ENCODE peak calls at places on chromosomes 3 and 15, in four cellular contexts. X is amygdala, F is mesothelial cell of epicardium, R is PC-9. W is an unnamed sample.

GRCh38 chr3:30352919-30353318 is 253.5 kb upstream of the TGFBR2 start:
- DNase-seq in X (no peak), F (no peak), R (no peak), W (no peak)

GRCh38 chr3:9397331-9397910 is at the start of gene SETD5:
- DNase-seq in X (peak), F (peak), R (peak), W (peak)

GRCh38 chr3:134526319-134526718 is 40.5 kb downstream of the CEP63 start:
- DNase-seq in X (no peak), F (no peak), R (no peak), W (no peak)

GRCh38 chr15:43930079-43930478 is 103.3 kb downstream of the WDR76 start:
- DNase-seq in X (no peak), F (no peak), R (peak), W (no peak)

GRCh38 chr3:143283432-143284128 is 164.0 kb downstream of the CHST2 start:
- DNase-seq in X (no peak), F (no peak), R (no peak), W (no peak)

GRCh38 chr3:155560594-155560993 is 184.3 kb downstream of the PLCH1 start:
- DNase-seq in X (no peak), F (no peak), R (no peak), W (no peak)

GRCh38 chr3:31836397-31837075 is 144.5 kb downstream of the OSBPL10 start:
- DNase-seq in X (no peak), F (no peak), R (no peak), W (no peak)

GRCh38 chr3:162491957-162492356 is 995.3 kb downstream of the OTOL1 start:
- DNase-seq in X (no peak), F (no peak), R (no peak), W (no peak)

GRCh38 chr3:61353353-61353752 is 102.1 kb upstream of the FHIT start:
- DNase-seq in X (no peak), F (no peak), R (no peak), W (no peak)

W was measured in dorsolateral prefrontal cortex.